ENCODE peak calls at places on chromosomes 7 and 10, in six cellular contexts. One of them, this sample, is unnamed.
A peak's percentile ranks its signal among the peaks of the same experiment; 100 is the strongest.

GRCh38 chr10:128483216-128483615 is 357.0 kb upstream of the MKI67 start:
- DNase-seq in hepatic stellate cell: no peak
- DNase-seq in GM20000: no peak
- DNase-seq in T-cell: no peak
- DNase-seq in stimulated activated CD4-positive, alpha-beta T cell treated with anti-CD3 and anti-CD28 coated beads, Interleukin-4, amount 100 ng/mL, for 24 hours: no peak
- DNase-seq in AG08396: no peak
- DNase-seq in this sample: no peak

GRCh38 chr10:78757542-78757941 is 311.2 kb upstream of the ZMIZ1 start:
- DNase-seq in T-cell: no peak
- DNase-seq in AG08396: no peak
- DNase-seq in GM20000: no peak
- DNase-seq in stimulated activated CD4-positive, alpha-beta T cell treated with anti-CD3 and anti-CD28 coated beads, Interleukin-4, amount 100 ng/mL, for 24 hours: no peak
- DNase-seq in hepatic stellate cell: no peak
- DNase-seq in this sample: no peak

GRCh38 chr10:31583358-31583757 is 264.3 kb downstream of the ZEB1 start:
- DNase-seq in T-cell: no peak
- DNase-seq in GM20000: no peak
- DNase-seq in stimulated activated CD4-positive, alpha-beta T cell treated with anti-CD3 and anti-CD28 coated beads, Interleukin-4, amount 100 ng/mL, for 24 hours: no peak
- DNase-seq in AG08396: no peak
- DNase-seq in hepatic stellate cell: no peak
- DNase-seq in this sample: no peak

GRCh38 chr10:42980553-42981357 is 96.1 kb upstream of the RET start:
- DNase-seq in hepatic stellate cell: no peak
- DNase-seq in stimulated activated CD4-positive, alpha-beta T cell treated with anti-CD3 and anti-CD28 coated beads, Interleukin-4, amount 100 ng/mL, for 24 hours: no peak
- DNase-seq in GM20000: no peak
- DNase-seq in T-cell: no peak
- DNase-seq in AG08396: no peak
- DNase-seq in this sample: no peak

GRCh38 chr10:24202181-24202570 is 6.8 kb upstream of the KIAA1217 start:
- DNase-seq in GM20000: no peak
- DNase-seq in stimulated activated CD4-positive, alpha-beta T cell treated with anti-CD3 and anti-CD28 coated beads, Interleukin-4, amount 100 ng/mL, for 24 hours: no peak
- DNase-seq in T-cell: no peak
- DNase-seq in hepatic stellate cell: no peak
- DNase-seq in AG08396: no peak
- DNase-seq in this sample: no peak

GRCh38 chr7:99331002-99331401 is 5.3 kb downstream of the ARPC1A start:
- DNase-seq in stimulated activated CD4-positive, alpha-beta T cell treated with anti-CD3 and anti-CD28 coated beads, Interleukin-4, amount 100 ng/mL, for 24 hours: peak; percentile 12
- DNase-seq in AG08396: no peak
- DNase-seq in hepatic stellate cell: no peak
- DNase-seq in GM20000: no peak
- DNase-seq in T-cell: no peak
- DNase-seq in this sample: no peak

GRCh38 chr7:134364619-134365037 is 47.9 kb upstream of the SLC35B4 start:
- DNase-seq in stimulated activated CD4-positive, alpha-beta T cell treated with anti-CD3 and anti-CD28 coated beads, Interleukin-4, amount 100 ng/mL, for 24 hours: no peak
- DNase-seq in AG08396: peak; percentile 24
- DNase-seq in T-cell: no peak
- DNase-seq in hepatic stellate cell: no peak
- DNase-seq in GM20000: no peak
- DNase-seq in this sample: no peak

GRCh38 chr7:73999664-74000420 is 28.1 kb upstream of the ELN start:
- DNase-seq in GM20000: no peak
- DNase-seq in stimulated activated CD4-positive, alpha-beta T cell treated with anti-CD3 and anti-CD28 coated beads, Interleukin-4, amount 100 ng/mL, for 24 hours: no peak
- DNase-seq in AG08396: peak; percentile 90
- DNase-seq in hepatic stellate cell: peak; percentile 95
- DNase-seq in T-cell: no peak
- DNase-seq in this sample: no peak

GRCh38 chr10:132721725-132722124 is 64.2 kb downstream of the NKX6-2 start:
- DNase-seq in stimulated activated CD4-positive, alpha-beta T cell treated with anti-CD3 and anti-CD28 coated beads, Interleukin-4, amount 100 ng/mL, for 24 hours: no peak
- DNase-seq in T-cell: no peak
- DNase-seq in hepatic stellate cell: no peak
- DNase-seq in AG08396: peak; percentile 43
- DNase-seq in GM20000: no peak
- DNase-seq in this sample: no peak

GRCh38 chr7:41385996-41386395 is 316.9 kb downstream of the INHBA start:
- DNase-seq in hepatic stellate cell: no peak
- DNase-seq in T-cell: no peak
- DNase-seq in GM20000: no peak
- DNase-seq in AG08396: no peak
- DNase-seq in stimulated activated CD4-positive, alpha-beta T cell treated with anti-CD3 and anti-CD28 coated beads, Interleukin-4, amount 100 ng/mL, for 24 hours: no peak
- DNase-seq in this sample: no peak

GRCh38 chr10:44857363-44858016 is 53.6 kb upstream of the TMEM72 start:
- DNase-seq in AG08396: peak; percentile 83
- DNase-seq in T-cell: peak; percentile 51
- DNase-seq in GM20000: peak; percentile 76
- DNase-seq in stimulated activated CD4-positive, alpha-beta T cell treated with anti-CD3 and anti-CD28 coated beads, Interleukin-4, amount 100 ng/mL, for 24 hours: peak; percentile 62
- DNase-seq in hepatic stellate cell: peak; percentile 91
- DNase-seq in this sample: peak; percentile 61

GRCh38 chr7:21054427-21055133 is 267.9 kb upstream of the SP8 start:
- DNase-seq in AG08396: no peak
- DNase-seq in stimulated activated CD4-positive, alpha-beta T cell treated with anti-CD3 and anti-CD28 coated beads, Interleukin-4, amount 100 ng/mL, for 24 hours: no peak
- DNase-seq in GM20000: no peak
- DNase-seq in T-cell: no peak
- DNase-seq in hepatic stellate cell: no peak
- DNase-seq in this sample: no peak

GRCh38 chr7:159031135-159031701 is 113.4 kb downstream of the VIPR2 start:
- DNase-seq in hepatic stellate cell: no peak
- DNase-seq in GM20000: no peak
- DNase-seq in AG08396: no peak
- DNase-seq in stimulated activated CD4-positive, alpha-beta T cell treated with anti-CD3 and anti-CD28 coated beads, Interleukin-4, amount 100 ng/mL, for 24 hours: no peak
- DNase-seq in T-cell: no peak
- DNase-seq in this sample: no peak

GRCh38 chr10:31129261-31129660 is 97.6 kb upstream of the ZNF438 start:
- DNase-seq in stimulated activated CD4-positive, alpha-beta T cell treated with anti-CD3 and anti-CD28 coated beads, Interleukin-4, amount 100 ng/mL, for 24 hours: no peak
- DNase-seq in AG08396: peak; percentile 67
- DNase-seq in hepatic stellate cell: peak; percentile 44
- DNase-seq in GM20000: no peak
- DNase-seq in T-cell: no peak
- DNase-seq in this sample: no peak

GRCh38 chr10:84088626-84089025 is 50.7 kb upstream of the GHITM start:
- DNase-seq in stimulated activated CD4-positive, alpha-beta T cell treated with anti-CD3 and anti-CD28 coated beads, Interleukin-4, amount 100 ng/mL, for 24 hours: no peak
- DNase-seq in AG08396: no peak
- DNase-seq in hepatic stellate cell: no peak
- DNase-seq in GM20000: no peak
- DNase-seq in T-cell: no peak
- DNase-seq in this sample: no peak

GRCh38 chr7:125651823-125652528 is 722.4 kb upstream of the POT1 start:
- DNase-seq in stimulated activated CD4-positive, alpha-beta T cell treated with anti-CD3 and anti-CD28 coated beads, Interleukin-4, amount 100 ng/mL, for 24 hours: no peak
- DNase-seq in T-cell: no peak
- DNase-seq in AG08396: no peak
- DNase-seq in GM20000: peak; percentile 6
- DNase-seq in hepatic stellate cell: no peak
- DNase-seq in this sample: no peak

GRCh38 chr10:84331091-84331490 is 2.7 kb downstream of the CCSER2 start:
- DNase-seq in T-cell: no peak
- DNase-seq in AG08396: no peak
- DNase-seq in hepatic stellate cell: no peak
- DNase-seq in stimulated activated CD4-positive, alpha-beta T cell treated with anti-CD3 and anti-CD28 coated beads, Interleukin-4, amount 100 ng/mL, for 24 hours: no peak
- DNase-seq in GM20000: no peak
- DNase-seq in this sample: no peak

GRCh38 chr7:131103997-131104396 is 223.7 kb upstream of the MKLN1 start:
- DNase-seq in stimulated activated CD4-positive, alpha-beta T cell treated with anti-CD3 and anti-CD28 coated beads, Interleukin-4, amount 100 ng/mL, for 24 hours: no peak
- DNase-seq in hepatic stellate cell: peak; percentile 77
- DNase-seq in T-cell: no peak
- DNase-seq in AG08396: peak; percentile 74
- DNase-seq in GM20000: no peak
- DNase-seq in this sample: no peak

GRCh38 chr7:24301703-24302102 is 17.7 kb downstream of the NPY start:
- DNase-seq in T-cell: no peak
- DNase-seq in AG08396: no peak
- DNase-seq in hepatic stellate cell: no peak
- DNase-seq in GM20000: no peak
- DNase-seq in stimulated activated CD4-positive, alpha-beta T cell treated with anti-CD3 and anti-CD28 coated beads, Interleukin-4, amount 100 ng/mL, for 24 hours: no peak
- DNase-seq in this sample: no peak

GRCh38 chr10:109737009-109737408 is 186.3 kb downstream of the XPNPEP1 start:
- DNase-seq in GM20000: no peak
- DNase-seq in T-cell: no peak
- DNase-seq in stimulated activated CD4-positive, alpha-beta T cell treated with anti-CD3 and anti-CD28 coated beads, Interleukin-4, amount 100 ng/mL, for 24 hours: no peak
- DNase-seq in AG08396: no peak
- DNase-seq in hepatic stellate cell: no peak
- DNase-seq in this sample: no peak

This sample was measured in activated naive CD4-positive, alpha-beta T cell treated with Interleukin-2 at 50 U/mL for 16 hours.